ENCODE peak calls at places on chromosomes 11 and 22, in ten cellular contexts. I is Caco-2, W is MM.1S, B is AG04450, R is stomach, E is psoas muscle, L is Peyer's patch, V is tibial artery, D is tibial nerve, Z is cardiac muscle cell. Q is an unnamed sample. For H3K9me3, the result is how much of the 10 kb centered on the place peaks cover.

GRCh38 chr22:20013382-20013871 is 3.2 kb downstream of the ARVCF start:
- DNase-seq in I (peak), W (no peak), B (no peak), R (peak), E (peak), L (peak), V (peak), D (peak), Z (peak), Q (no peak)

GRCh38 chr11:21133244-21133643 is 463.9 kb downstream of the NELL1 start:
- DNase-seq in I (no peak), W (no peak), B (no peak), R (no peak), E (no peak), L (no peak), V (no peak), D (no peak), Z (no peak), Q (no peak)

GRCh38 chr22:42919199-42919598 is 62.1 kb upstream of the ARFGAP3 start:
- DNase-seq in I (no peak), W (no peak), B (no peak), R (no peak), E (no peak), L (no peak), V (no peak), D (no peak), Z (no peak), Q (no peak)

GRCh38 chr11:112734207-112734606 is 227.0 kb upstream of the NCAM1 start:
- DNase-seq in I (peak), W (no peak), B (no peak), R (peak), E (no peak), L (no peak), V (no peak), D (no peak), Z (peak), Q (no peak)

GRCh38 chr22:30245181-30245984 is 1.2 kb downstream of the LIF start:
- DNase-seq in I (peak), W (no peak), B (no peak), R (no peak), E (no peak), L (no peak), V (no peak), D (no peak), Z (no peak), Q (no peak)

GRCh38 chr11:73996161-73996747 is 12.6 kb downstream of the UCP3 start:
- DNase-seq in I (no peak), W (no peak), B (no peak), R (no peak), E (peak), L (no peak), V (no peak), D (no peak), Z (no peak), Q (no peak)

GRCh38 chr22:25804676-25805075 is 62.7 kb downstream of the MYO18B start:
- DNase-seq in I (no peak), W (no peak), B (no peak), R (no peak), E (no peak), L (no peak), V (no peak), D (no peak), Z (no peak), Q (no peak)

GRCh38 chr11:112437096-112437495 is 176.4 kb upstream of the PLET1 start:
- DNase-seq in I (peak), W (no peak), B (no peak), R (no peak), E (no peak), L (no peak), V (no peak), D (no peak), Z (no peak), Q (no peak)

GRCh38 chr11:44607987-44608386 is 42.5 kb downstream of the CD82 start:
- DNase-seq in I (no peak), W (no peak), B (no peak), R (no peak), E (no peak), L (no peak), V (no peak), D (no peak), Z (no peak), Q (no peak)

GRCh38 chr22:38513063-38513462 is 7.0 kb upstream of the DDX17 start:
- DNase-seq in I (peak), W (peak), B (no peak), R (no peak), E (no peak), L (no peak), V (no peak), D (no peak), Z (no peak), Q (peak)

GRCh38 chr11:108574675-108575074 is 18.9 kb downstream of the EXPH5 start:
- DNase-seq in I (no peak), W (no peak), B (no peak), R (no peak), E (no peak), L (no peak), V (no peak), D (no peak), Z (no peak), Q (no peak)

GRCh38 chr11:68343761-68344256 is 31.4 kb downstream of the LRP5 start:
- DNase-seq in I (peak), W (no peak), B (no peak), R (peak), E (no peak), L (peak), V (no peak), D (no peak), Z (no peak), Q (no peak)

DNA sequence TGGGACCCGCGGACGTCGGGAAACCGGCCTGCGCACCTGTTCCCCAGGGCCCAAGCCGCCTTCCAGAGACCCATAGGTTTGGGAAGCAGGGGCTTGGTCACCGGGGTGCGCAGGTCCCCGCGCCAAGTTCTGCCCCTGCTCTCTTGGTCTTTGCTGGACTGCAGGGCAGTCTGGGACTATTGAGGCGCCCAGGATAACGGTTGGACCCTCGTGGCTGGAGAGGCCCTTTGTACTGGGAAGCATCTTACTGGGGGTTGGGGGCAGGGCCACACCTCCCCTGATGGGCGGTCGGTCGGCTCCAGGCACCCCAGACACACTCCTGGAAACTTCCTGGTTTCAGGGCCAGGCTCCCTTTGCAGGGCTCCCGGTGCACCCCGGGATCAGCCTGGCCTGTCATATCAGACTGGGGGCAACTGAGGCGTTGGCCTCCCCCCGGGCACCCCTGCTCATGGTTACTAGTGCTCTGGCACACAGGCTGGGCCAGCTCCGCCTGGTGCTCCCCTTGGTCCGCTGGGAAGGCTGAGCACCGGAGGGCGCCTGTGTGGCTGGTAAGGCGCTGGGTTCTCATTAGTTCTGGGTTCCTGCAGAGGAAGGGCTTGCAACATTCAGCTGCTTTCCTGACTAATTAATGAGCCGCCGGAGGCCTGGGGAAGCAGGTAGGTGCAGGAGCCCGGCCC is 1250.5 kb downstream of the BRD1 start:
- DNase-seq in I (no peak), W (no peak), B (no peak), R (no peak), E (peak), L (no peak), V (no peak), D (no peak), Z (no peak), Q (no peak)
- H3K9me3 ChIP-seq in I (under half), W (under half), B (half or more), R (under half), E (under half), L (under half), V (under half), D (under half), Z (under half), Q (under half)

GRCh38 chr11:60485987-60486386 is 6.6 kb upstream of the MS4A12 start:
- DNase-seq in I (peak), W (peak), B (no peak), R (peak), E (no peak), L (no peak), V (no peak), D (peak), Z (no peak), Q (no peak)
- TF ChIP-seq CTCF in I (peak), W (peak), B (no peak), R (peak), E (no peak), L (peak), V (no peak), D (no peak), Z (no peak), Q (no peak)

DNA sequence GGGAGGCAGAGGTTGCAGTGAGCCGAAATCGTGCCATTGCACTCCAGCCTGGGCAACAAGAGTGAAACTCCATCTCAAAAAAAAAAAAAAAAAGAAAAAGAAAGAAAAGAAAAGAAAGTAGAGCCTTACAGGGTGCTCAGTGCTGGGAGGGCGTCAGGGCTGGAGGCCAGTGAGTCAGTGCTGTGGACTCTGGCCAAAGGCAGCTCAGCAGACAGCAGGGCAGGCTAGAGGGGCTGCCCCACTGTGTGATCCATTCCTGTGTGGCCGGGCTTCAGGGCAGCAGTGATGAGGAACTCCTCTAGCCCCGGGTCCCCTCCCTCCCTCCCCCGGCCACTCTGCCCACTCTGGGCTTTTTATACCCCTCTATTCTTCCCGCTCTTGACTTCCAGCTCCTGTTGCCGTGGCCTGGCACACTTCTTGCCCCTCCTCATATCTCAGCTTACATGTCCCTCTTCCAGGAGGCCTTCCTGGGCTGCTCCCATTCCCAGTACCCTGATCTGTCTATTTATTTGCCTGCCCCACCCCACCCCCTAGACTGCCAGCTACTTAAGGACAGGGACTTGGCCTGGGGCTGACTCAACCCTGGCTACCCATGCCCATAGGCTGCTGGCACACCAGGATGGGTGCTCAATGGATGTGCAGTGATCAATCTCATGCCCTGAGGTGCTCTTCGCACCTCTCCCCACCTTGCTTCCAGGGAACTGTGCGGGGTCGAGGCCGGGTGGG is 10.1 kb downstream of the SYT12 start:
- DNase-seq in I (no peak), W (no peak), B (peak), R (no peak), E (no peak), L (no peak), V (peak), D (no peak), Z (peak), Q (no peak)
- H3K4me3 ChIP-seq in I (no peak), W (no peak), B (no peak), R (no peak), E (no peak), L (no peak), V (no peak), D (no peak), Z (no peak), Q (no peak)

GRCh38 chr11:58801302-58801701 is 43.2 kb downstream of the GLYATL2 start:
- DNase-seq in I (no peak), W (no peak), B (no peak), R (no peak), E (no peak), L (no peak), V (no peak), D (no peak), Z (no peak), Q (no peak)

GRCh38 chr11:58796333-58797049 is 48.0 kb downstream of the GLYATL2 start:
- DNase-seq in I (no peak), W (no peak), B (no peak), R (peak), E (no peak), L (no peak), V (no peak), D (no peak), Z (no peak), Q (no peak)

GRCh38 chr11:58805065-58805464 is 39.4 kb downstream of the GLYATL2 start:
- DNase-seq in I (no peak), W (no peak), B (no peak), R (no peak), E (no peak), L (no peak), V (no peak), D (no peak), Z (no peak), Q (no peak)

GRCh38 chr11:58807358-58807757 is 37.1 kb downstream of the GLYATL2 start:
- DNase-seq in I (no peak), W (no peak), B (no peak), R (no peak), E (no peak), L (no peak), V (no peak), D (no peak), Z (no peak), Q (no peak)

GRCh38 chr11:58801974-58802545 is 42.4 kb downstream of the GLYATL2 start:
- DNase-seq in I (no peak), W (no peak), B (no peak), R (no peak), E (no peak), L (no peak), V (no peak), D (no peak), Z (no peak), Q (no peak)
- H3K9me3 ChIP-seq in I (under half), W (under half), B (under half), R (under half), E (under half), L (under half), V (under half), D (under half), Z (under half), Q (under half)

GRCh38 chr11:60143768-60144167 is 39.1 kb downstream of the MS4A6A start:
- DNase-seq in I (no peak), W (no peak), B (no peak), R (no peak), E (no peak), L (no peak), V (no peak), D (no peak), Z (no peak), Q (no peak)
- TF ChIP-seq CTCF in I (no peak), W (no peak), B (no peak), R (no peak), E (no peak), L (no peak), V (no peak), D (no peak), Z (no peak), Q (no peak)

GRCh38 chr11:36102868-36103267 is 159.0 kb downstream of the LDLRAD3 start:
- DNase-seq in I (no peak), W (no peak), B (no peak), R (no peak), E (no peak), L (no peak), V (no peak), D (no peak), Z (no peak), Q (no peak)
- H3K4me3 ChIP-seq in I (no peak), W (no peak), B (no peak), R (no peak), E (no peak), L (no peak), V (no peak), D (no peak), Z (no peak), Q (no peak)

GRCh38 chr22:47371263-47372090 is 609.0 kb downstream of the TBC1D22A start:
- DNase-seq in I (no peak), W (no peak), B (no peak), R (peak), E (no peak), L (no peak), V (no peak), D (no peak), Z (no peak), Q (no peak)
- H3K9me3 ChIP-seq in I (under half), W (under half), B (under half), R (under half), E (under half), L (under half), V (under half), D (under half), Z (under half), Q (under half)

Q was measured in CD8-positive, alpha-beta T cell.